ENCODE peak calls at places on chromosomes 7 and 10, in ten cellular contexts. B is PC-9; C is HCT116; V is IMR-90; Z is ascending aorta; H is cardiac muscle cell; R is suprapubic skin; F is effector memory CD4-positive, alpha-beta T cell; T is GM23248; D is hepatocyte. U is an unnamed sample.

GRCh38 chr10:20990604-20991003 is 93.5 kb upstream of the NEBL start:
- DNase-seq in F (no peak), R (no peak), B (peak; percentile 72), V (no peak), T (peak; percentile 72), D (no peak), Z (no peak), C (no peak), H (peak; percentile 55), U (no peak)

GRCh38 chr10:53601260-53601875 is 828.8 kb upstream of the MBL2 start:
- DNase-seq in B (peak; percentile 39), C (peak; percentile 4), T (peak; percentile 52), Z (no peak), R (no peak), H (peak; percentile 54), D (peak; percentile 75), V (peak; percentile 28), F (no peak), U (no peak)

GRCh38 chr7:36128448-36129047 is 24.5 kb upstream of the EEPD1 start:
- DNase-seq in R (peak; percentile 93), Z (peak; percentile 59), C (peak; percentile 60), D (peak; percentile 67), T (peak; percentile 97), H (peak; percentile 88), F (no peak), B (peak; percentile 95), V (peak; percentile 91), U (no peak)

GRCh38 chr7:28988818-28989595 is 30.9 kb upstream of the TRIL start:
- DNase-seq in B (peak; percentile 70), V (peak; percentile 93), Z (no peak), T (peak; percentile 97), C (no peak), D (no peak), F (no peak), H (peak; percentile 87), R (peak; percentile 75), U (no peak)

GRCh38 chr10:7572435-7572834 is 94.3 kb downstream of the ITIH5 start:
- DNase-seq in T (peak; percentile 57), H (peak; percentile 76), F (no peak), C (no peak), V (no peak), Z (no peak), D (peak; percentile 40), R (no peak), B (no peak), U (no peak)

GRCh38 chr7:155303897-155304296 is 6.2 kb downstream of the INSIG1 start:
- DNase-seq in F (no peak), V (no peak), B (no peak), D (no peak), C (no peak), Z (no peak), T (no peak), H (no peak), R (no peak), U (no peak)

GRCh38 chr7:7263297-7264230 is 81.2 kb downstream of the C1GALT1 start:
- DNase-seq in H (no peak), Z (no peak), T (no peak), D (no peak), F (no peak), R (no peak), C (no peak), V (no peak), B (no peak), U (no peak)

GRCh38 chr10:71719042-71719441 is 536 bp downstream of the C10orf105 start:
- DNase-seq in T (peak; percentile 60), H (peak; percentile 26), C (no peak), D (no peak), F (no peak), R (peak; percentile 83), B (no peak), V (no peak), Z (no peak), U (no peak)

GRCh38 chr10:125003146-125003900 is 61.4 kb downstream of the ZRANB1 start:
- DNase-seq in B (no peak), V (no peak), T (no peak), R (peak; percentile 54), C (no peak), F (no peak), H (no peak), Z (no peak), D (no peak), U (no peak)

GRCh38 chr10:93473161-93473560 is 9.0 kb downstream of the MYOF start:
- DNase-seq in H (no peak), B (no peak), C (no peak), T (no peak), D (no peak), V (no peak), R (no peak), F (no peak), Z (no peak), U (no peak)

GRCh38 chr10:93476756-93477155 is 5.4 kb downstream of the MYOF start:
- DNase-seq in Z (no peak), R (no peak), H (no peak), T (no peak), D (no peak), V (no peak), C (no peak), B (no peak), F (no peak), U (no peak)

GRCh38 chr10:93473804-93474472 is 8.2 kb downstream of the MYOF start:
- DNase-seq in Z (no peak), C (no peak), F (no peak), D (no peak), B (no peak), R (no peak), V (no peak), H (no peak), T (peak; percentile 68), U (no peak)

GRCh38 chr10:93475871-93476270 is 6.3 kb downstream of the MYOF start:
- DNase-seq in F (no peak), B (peak; percentile 84), Z (no peak), R (no peak), H (no peak), V (peak; percentile 74), T (peak; percentile 74), C (peak; percentile 97), D (no peak), U (no peak)

GRCh38 chr10:93475227-93475626 is 6.9 kb downstream of the MYOF start:
- DNase-seq in R (no peak), Z (no peak), B (no peak), D (no peak), H (no peak), V (no peak), C (no peak), F (no peak), T (no peak), U (no peak)
- H3K27ac ChIP-seq in R (peak overlapping the region; percentile 77), Z (peak overlapping the region; percentile 22), B (peak overlapping the region; percentile 86), D (peak overlapping the region; percentile 84), H (no peak overlapping the region), V (no peak overlapping the region), C (peak overlapping the region; percentile 98), F (no peak overlapping the region), T (peak overlapping the region; percentile 96), U (no peak overlapping the region)

DNA sequence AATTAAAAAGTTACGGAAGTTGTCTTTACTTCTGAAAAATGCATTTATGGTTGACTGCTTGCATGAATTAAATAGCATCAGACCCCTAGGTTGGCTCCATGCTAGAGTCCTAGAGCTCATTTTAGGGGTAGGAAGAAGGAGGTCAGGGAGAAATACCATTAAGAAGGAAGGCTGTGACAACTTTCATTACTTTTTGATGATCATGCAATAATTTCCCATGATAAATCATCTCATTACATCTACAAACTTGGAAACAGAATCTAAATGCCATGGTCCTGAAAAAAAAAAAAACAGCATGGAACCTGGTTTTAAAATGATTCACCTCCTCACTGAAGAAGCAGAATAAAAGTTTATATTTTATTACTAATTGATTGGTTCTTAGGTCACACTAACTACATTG is 20.3 kb upstream of the PLXNA4 start:
- DNase-seq in C (no peak), V (no peak), T (no peak), F (no peak), Z (no peak), R (no peak), D (no peak), B (no peak), H (no peak), U (no peak)
- H3K27ac ChIP-seq in C (no peak overlapping the region), V (no peak overlapping the region), T (no peak overlapping the region), F (no peak overlapping the region), Z (no peak overlapping the region), R (no peak overlapping the region), D (no peak overlapping the region), B (no peak overlapping the region), H (no peak overlapping the region), U (no peak overlapping the region)

GRCh38 chr10:100912609-100913469 is at the start of gene SLF2:
- DNase-seq in Z (peak; percentile 92), B (peak; percentile 89), R (peak; percentile 99), T (peak; percentile 99), H (peak; percentile 99), V (peak; percentile 98), C (peak; percentile 98), F (peak; percentile 82), D (peak; percentile 99), U (peak; percentile 98)

GRCh38 chr10:100913470-100913865 is 705 bp downstream of the SLF2 start:
- DNase-seq in Z (no peak), T (peak; percentile 66), D (no peak), H (no peak), C (no peak), F (no peak), R (no peak), B (no peak), V (no peak), U (no peak)

GRCh38 chr10:100911472-100911871 is 1.3 kb upstream of the SLF2 start:
- DNase-seq in R (no peak), Z (no peak), B (no peak), H (no peak), D (no peak), F (no peak), V (no peak), T (no peak), C (no peak), U (no peak)

GRCh38 chr10:100909506-100910260 is 3.1 kb upstream of the SLF2 start:
- DNase-seq in C (no peak), T (no peak), D (peak; percentile 33), B (no peak), F (no peak), V (no peak), Z (no peak), R (no peak), H (peak; percentile 54), U (no peak)

DNA sequence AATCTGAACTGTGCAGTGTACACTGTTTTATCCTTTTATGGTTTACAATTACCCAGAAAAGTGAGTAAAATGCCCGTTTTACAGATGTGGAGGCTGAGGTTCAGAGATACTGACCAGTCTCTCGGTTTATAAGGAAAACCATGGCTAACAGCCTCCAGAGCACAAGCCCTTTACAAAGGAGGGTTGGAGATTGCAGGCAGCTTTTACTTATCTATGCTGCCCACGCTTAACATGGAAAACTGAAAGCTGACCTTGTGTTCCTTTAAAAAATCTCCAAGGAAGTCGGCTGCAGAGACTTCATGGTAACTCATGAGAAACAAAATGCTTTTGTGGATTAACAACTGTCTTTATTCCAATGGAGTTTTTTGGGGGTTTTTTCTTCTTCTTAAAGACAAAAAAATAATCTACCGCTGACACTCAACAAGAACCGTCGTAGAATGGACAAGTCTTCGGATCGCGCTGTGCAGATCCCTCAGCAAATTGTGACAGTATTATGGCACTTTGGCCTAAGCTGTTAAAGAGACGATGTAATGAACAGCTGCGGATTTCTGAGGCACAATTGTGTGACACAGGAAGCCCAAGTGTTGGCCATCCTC is 652 bp upstream of the SLF2 start:
- DNase-seq in C (no peak), D (peak; percentile 40), B (no peak), Z (no peak), H (peak; percentile 72), F (no peak), R (no peak), V (peak; percentile 49), T (peak; percentile 44), U (no peak)
- H3K27ac ChIP-seq in C (peak overlapping the region; percentile 38), D (peak overlapping the region; percentile 93), B (no peak overlapping the region), Z (peak overlapping the region; percentile 90), H (peak overlapping the region; percentile 76), F (peak overlapping the region; percentile 82), R (peak overlapping the region; percentile 94), V (peak overlapping the region; percentile 99), T (peak overlapping the region; percentile 82), U (peak overlapping the region; percentile 98)

GRCh38 chr7:106031271-106032029 is 68.4 kb downstream of the CDHR3 start:
- DNase-seq in C (no peak), Z (no peak), F (no peak), T (no peak), V (no peak), D (peak; percentile 26), R (no peak), B (no peak), H (peak; percentile 61), U (peak; percentile 7)
- H3K27ac ChIP-seq in C (no peak overlapping the region), Z (no peak overlapping the region), F (no peak overlapping the region), T (no peak overlapping the region), V (no peak overlapping the region), D (no peak overlapping the region), R (no peak overlapping the region), B (no peak overlapping the region), H (no peak overlapping the region), U (no peak overlapping the region)